ENCODE peak calls at places on chromosome 16, in nine cellular contexts. M, C, U, J, Y, Z, V, O and E are unnamed samples.

GRCh38 chr16:87464691-87465300 is 28.0 kb downstream of the ZCCHC14 start:
- DNase-seq in M (peak), C (peak), U (peak), J (peak), Y (no peak), Z (peak), V (peak), O (peak), E (peak)

GRCh38 chr16:85216522-85217375 is 104.5 kb upstream of the CIBAR2 start:
- DNase-seq in M (no peak), C (no peak), U (no peak), J (no peak), Y (no peak), Z (no peak), V (no peak), O (no peak), E (no peak)

GRCh38 chr16:85971877-85972638 is 73.1 kb downstream of the IRF8 start:
- DNase-seq in M (no peak), C (no peak), U (no peak), J (no peak), Y (no peak), Z (no peak), V (no peak), O (no peak), E (no peak)

GRCh38 chr16:56266981-56267607 is 75.8 kb downstream of the GNAO1 start:
- DNase-seq in M (no peak), C (no peak), U (no peak), J (no peak), Y (no peak), Z (no peak), V (no peak), O (no peak), E (no peak)

GRCh38 chr16:57186630-57187507 is 740 bp downstream of the RSPRY1 start:
- DNase-seq in M (no peak), C (peak), U (no peak), J (no peak), Y (peak), Z (no peak), V (peak), O (no peak), E (peak)

GRCh38 chr16:10876799-10877341 is at the start of gene CIITA:
- DNase-seq in M (peak), C (peak), U (no peak), J (peak), Y (no peak), Z (peak), V (peak), O (peak), E (peak)

GRCh38 chr16:23057013-23057596 is 92.1 kb downstream of the USP31 start:
- DNase-seq in M (no peak), C (no peak), U (no peak), J (no peak), Y (no peak), Z (no peak), V (no peak), O (no peak), E (no peak)

GRCh38 chr16:86046901-86047300 is 147.9 kb downstream of the IRF8 start:
- DNase-seq in M (no peak), C (no peak), U (no peak), J (no peak), Y (no peak), Z (no peak), V (no peak), O (no peak), E (no peak)

GRCh38 chr16:10961231-10961630 is 16.9 kb downstream of the CLEC16A start:
- DNase-seq in M (no peak), C (peak), U (peak), J (no peak), Y (no peak), Z (peak), V (no peak), O (no peak), E (peak)

GRCh38 chr16:68707341-68708152 is 29.5 kb upstream of the CDH1 start:
- DNase-seq in M (no peak), C (no peak), U (no peak), J (peak), Y (peak), Z (no peak), V (peak), O (peak), E (no peak)

GRCh38 chr16:87877942-87878507 is 8.7 kb upstream of the SLC7A5 start:
- DNase-seq in M (no peak), C (no peak), U (no peak), J (no peak), Y (no peak), Z (no peak), V (no peak), O (no peak), E (no peak)

GRCh38 chr16:55662641-55663040 is 6.9 kb downstream of the SLC6A2 start:
- DNase-seq in M (peak), C (no peak), U (peak), J (no peak), Y (no peak), Z (no peak), V (no peak), O (no peak), E (no peak)

GRCh38 chr16:11089504-11090124 is 145.2 kb downstream of the CLEC16A start:
- DNase-seq in M (no peak), C (peak), U (no peak), J (no peak), Y (no peak), Z (peak), V (peak), O (peak), E (no peak)

GRCh38 chr16:67014641-67015315 is 14.2 kb upstream of the CBFB start:
- DNase-seq in M (no peak), C (no peak), U (no peak), J (no peak), Y (no peak), Z (no peak), V (no peak), O (no peak), E (no peak)

GRCh38 chr16:31385680-31386079 is 7.5 kb upstream of the ITGAD start:
- DNase-seq in M (no peak), C (no peak), U (no peak), J (no peak), Y (no peak), Z (no peak), V (no peak), O (no peak), E (no peak)

GRCh38 chr16:68364601-68364998 is 53.8 kb downstream of the PRMT7 start:
- DNase-seq in M (no peak), C (peak), U (no peak), J (no peak), Y (no peak), Z (no peak), V (no peak), O (no peak), E (no peak)

GRCh38 chr16:81198635-81199034 is 39.9 kb upstream of the BCO1 start:
- DNase-seq in M (no peak), C (peak), U (no peak), J (no peak), Y (no peak), Z (no peak), V (no peak), O (no peak), E (no peak)
- TF ChIP-seq CTCF in M (no peak), C (peak), U (peak), J (no peak), Y (no peak), Z (peak), V (no peak), O (no peak), E (peak)

GRCh38 chr16:71498031-71498430 is 8.9 kb upstream of the ZNF19 start:
- DNase-seq in M (no peak), C (no peak), U (no peak), J (no peak), Y (no peak), Z (no peak), V (no peak), O (no peak), E (no peak)

GRCh38 chr16:71499775-71500364 is 10.7 kb upstream of the ZNF19 start:
- DNase-seq in M (peak), C (peak), U (peak), J (no peak), Y (peak), Z (peak), V (no peak), O (no peak), E (peak)

GRCh38 chr16:71504901-71505300 is 15.8 kb upstream of the ZNF19 start:
- DNase-seq in M (no peak), C (no peak), U (no peak), J (no peak), Y (no peak), Z (no peak), V (no peak), O (no peak), E (no peak)

GRCh38 chr16:71500964-71501363 is 11.8 kb upstream of the ZNF19 start:
- DNase-seq in M (no peak), C (no peak), U (no peak), J (no peak), Y (no peak), Z (no peak), V (no peak), O (no peak), E (no peak)

GRCh38 chr16:71501562-71501961 is 12.4 kb upstream of the ZNF19 start:
- DNase-seq in M (no peak), C (no peak), U (no peak), J (no peak), Y (no peak), Z (no peak), V (no peak), O (no peak), E (no peak)
- TF ChIP-seq CTCF in M (no peak), C (no peak), U (peak), J (no peak), Y (no peak), Z (no peak), V (no peak), O (no peak), E (no peak)

DNA sequence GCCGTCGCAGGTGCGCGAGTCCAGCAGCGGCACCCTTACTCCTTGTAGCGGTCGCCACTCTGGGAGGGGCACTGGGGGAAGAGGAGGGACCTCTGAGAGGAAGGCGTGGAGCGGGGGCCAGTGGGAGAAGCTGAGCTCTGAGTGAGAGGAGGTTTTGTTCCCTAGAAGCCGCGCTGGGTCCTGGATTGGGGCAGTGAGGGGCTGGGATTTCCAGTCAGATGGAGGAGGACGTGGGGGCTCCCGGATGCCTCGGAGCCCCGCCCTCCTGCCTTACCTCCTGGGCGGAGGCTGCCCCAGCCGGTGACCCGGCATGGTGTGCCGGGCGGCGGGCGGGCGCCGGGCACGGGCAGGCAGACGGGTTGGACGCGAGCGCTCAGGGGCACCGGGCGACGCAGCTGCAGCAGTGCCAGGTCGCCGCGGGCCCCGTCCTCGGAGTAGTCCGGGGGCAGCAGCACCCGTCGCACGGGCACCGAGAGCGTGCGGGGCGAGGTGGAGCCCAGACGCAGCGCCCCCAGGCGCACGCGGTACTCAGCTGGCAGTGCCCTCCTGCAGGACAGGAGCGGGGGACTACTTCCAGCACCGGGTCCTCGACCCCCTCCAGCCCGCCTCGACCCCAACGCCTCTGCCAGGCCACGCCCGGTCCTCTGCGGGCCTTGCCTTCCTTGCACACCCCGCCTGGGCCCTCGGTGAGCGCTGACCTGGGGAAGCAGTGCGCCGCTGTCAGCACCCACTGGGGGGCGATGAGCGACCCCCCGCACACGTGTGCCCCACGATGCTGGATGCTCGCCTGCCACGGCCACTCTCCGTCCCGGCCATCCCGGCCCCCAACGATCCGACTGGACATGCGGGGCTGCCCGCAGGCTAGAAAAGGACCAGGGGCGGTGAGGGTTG is 2.0 kb downstream of the PRSS33 start:
- DNase-seq in M (no peak), C (no peak), U (no peak), J (no peak), Y (no peak), Z (no peak), V (no peak), O (no peak), E (no peak)
- TF ChIP-seq CTCF in M (no peak), C (no peak), U (peak), J (no peak), Y (no peak), Z (peak), V (no peak), O (no peak), E (peak)

DNA sequence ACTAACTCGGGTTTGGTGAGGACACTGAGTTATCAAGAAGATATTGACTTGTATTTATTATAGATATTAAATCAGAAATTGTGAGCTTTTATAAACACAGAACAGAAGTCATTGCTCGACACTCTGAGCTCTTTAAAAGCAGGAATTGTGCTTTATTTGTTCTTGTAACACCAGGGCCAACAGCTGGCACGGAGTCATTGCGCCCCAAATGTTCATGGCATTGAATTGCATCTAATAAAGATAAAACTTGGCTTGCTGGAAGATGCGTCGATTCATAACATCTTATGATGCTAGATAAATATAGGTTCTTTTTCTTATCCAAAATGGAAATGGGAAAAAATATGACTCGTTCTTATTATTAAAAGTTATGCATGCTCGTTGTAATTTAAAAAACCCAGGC is 11.8 kb upstream of the MLYCD start:
- DNase-seq in M (no peak), C (peak), U (no peak), J (no peak), Y (no peak), Z (no peak), V (no peak), O (peak), E (peak)
- TF ChIP-seq CTCF in M (no peak), C (peak), U (no peak), J (no peak), Y (peak), Z (no peak), V (no peak), O (no peak), E (peak)